ENCODE peak calls at places on chromosomes 6 and 20, in eight cellular contexts. One of them, this sample, is unnamed.

GRCh38 chr6:12767016-12767415 is 50.4 kb downstream of the PHACTR1 start:
- DNase-seq in AG04450: no peak
- DNase-seq in upper lobe of left lung: peak; percentile 26
- DNase-seq in H1: no peak
- DNase-seq in cardiac muscle cell: no peak
- DNase-seq in ascending aorta: no peak
- DNase-seq in heart left ventricle: no peak
- DNase-seq in psoas muscle: no peak
- DNase-seq in this sample: no peak

GRCh38 chr6:142746524-142746923 is 198.5 kb downstream of the HIVEP2 start:
- DNase-seq in AG04450: no peak
- DNase-seq in upper lobe of left lung: no peak
- DNase-seq in H1: peak; percentile 58
- DNase-seq in cardiac muscle cell: peak; percentile 50
- DNase-seq in ascending aorta: no peak
- DNase-seq in heart left ventricle: peak; percentile 25
- DNase-seq in psoas muscle: no peak
- DNase-seq in this sample: peak; percentile 23

GRCh38 chr20:19757973-19758887 is at the start of gene RIN2:
- DNase-seq in AG04450: peak; percentile 79
- DNase-seq in upper lobe of left lung: peak; percentile 96
- DNase-seq in H1: peak; percentile 90
- DNase-seq in cardiac muscle cell: peak; percentile 97
- DNase-seq in ascending aorta: peak; percentile 69
- DNase-seq in heart left ventricle: peak; percentile 96
- DNase-seq in psoas muscle: peak; percentile 88
- DNase-seq in this sample: peak; percentile 94

GRCh38 chr6:132728616-132729015 is 14.8 kb upstream of the VNN1 start:
- DNase-seq in AG04450: no peak
- DNase-seq in upper lobe of left lung: no peak
- DNase-seq in H1: no peak
- DNase-seq in cardiac muscle cell: no peak
- DNase-seq in ascending aorta: no peak
- DNase-seq in heart left ventricle: no peak
- DNase-seq in psoas muscle: no peak
- DNase-seq in this sample: no peak

GRCh38 chr20:61932711-61933480 is 132.8 kb downstream of the TAF4 start:
- DNase-seq in AG04450: no peak
- DNase-seq in upper lobe of left lung: no peak
- DNase-seq in H1: peak; percentile 45
- DNase-seq in cardiac muscle cell: no peak
- DNase-seq in ascending aorta: no peak
- DNase-seq in heart left ventricle: no peak
- DNase-seq in psoas muscle: no peak
- DNase-seq in this sample: no peak

GRCh38 chr6:429515-430121 is 38.1 kb downstream of the IRF4 start:
- DNase-seq in AG04450: no peak
- DNase-seq in upper lobe of left lung: no peak
- DNase-seq in H1: no peak
- DNase-seq in cardiac muscle cell: no peak
- DNase-seq in ascending aorta: no peak
- DNase-seq in heart left ventricle: no peak
- DNase-seq in psoas muscle: no peak
- DNase-seq in this sample: no peak

GRCh38 chr6:44150317-44150917 is 8.2 kb upstream of the CAPN11 start:
- DNase-seq in AG04450: no peak
- DNase-seq in upper lobe of left lung: no peak
- DNase-seq in H1: no peak
- DNase-seq in cardiac muscle cell: no peak
- DNase-seq in ascending aorta: no peak
- DNase-seq in heart left ventricle: no peak
- DNase-seq in psoas muscle: no peak
- DNase-seq in this sample: no peak

GRCh38 chr6:137767931-137768690 is 98.9 kb upstream of the TNFAIP3 start:
- DNase-seq in AG04450: no peak
- DNase-seq in upper lobe of left lung: no peak
- DNase-seq in H1: no peak
- DNase-seq in cardiac muscle cell: peak; percentile 31
- DNase-seq in ascending aorta: no peak
- DNase-seq in heart left ventricle: no peak
- DNase-seq in psoas muscle: no peak
- DNase-seq in this sample: no peak

GRCh38 chr6:83057705-83058321 is 7.8 kb downstream of the UBE3D start:
- DNase-seq in AG04450: no peak
- DNase-seq in upper lobe of left lung: peak; percentile 23
- DNase-seq in H1: peak; percentile 51
- DNase-seq in cardiac muscle cell: peak; percentile 66
- DNase-seq in ascending aorta: no peak
- DNase-seq in heart left ventricle: no peak
- DNase-seq in psoas muscle: no peak
- DNase-seq in this sample: peak; percentile 21

GRCh38 chr20:44643596-44644383 is 7.7 kb downstream of the ADA start:
- DNase-seq in AG04450: no peak
- DNase-seq in upper lobe of left lung: peak; percentile 72
- DNase-seq in H1: peak; percentile 67
- DNase-seq in cardiac muscle cell: peak; percentile 88
- DNase-seq in ascending aorta: peak; percentile 44
- DNase-seq in heart left ventricle: peak; percentile 82
- DNase-seq in psoas muscle: peak; percentile 76
- DNase-seq in this sample: peak; percentile 76

GRCh38 chr6:20253021-20253420 is 40.8 kb upstream of the MBOAT1 start:
- DNase-seq in AG04450: no peak
- DNase-seq in upper lobe of left lung: no peak
- DNase-seq in H1: no peak
- DNase-seq in cardiac muscle cell: no peak
- DNase-seq in ascending aorta: no peak
- DNase-seq in heart left ventricle: no peak
- DNase-seq in psoas muscle: no peak
- DNase-seq in this sample: no peak

GRCh38 chr6:17038316-17038715 is 63.5 kb upstream of the STMND1 start:
- DNase-seq in AG04450: peak; percentile 27
- DNase-seq in upper lobe of left lung: no peak
- DNase-seq in H1: no peak
- DNase-seq in cardiac muscle cell: peak; percentile 74
- DNase-seq in ascending aorta: no peak
- DNase-seq in heart left ventricle: no peak
- DNase-seq in psoas muscle: no peak
- DNase-seq in this sample: no peak

GRCh38 chr6:17035994-17036393 is 65.9 kb upstream of the STMND1 start:
- DNase-seq in AG04450: no peak
- DNase-seq in upper lobe of left lung: no peak
- DNase-seq in H1: no peak
- DNase-seq in cardiac muscle cell: no peak
- DNase-seq in ascending aorta: no peak
- DNase-seq in heart left ventricle: no peak
- DNase-seq in psoas muscle: no peak
- DNase-seq in this sample: no peak

GRCh38 chr6:17031961-17032360 is 69.9 kb upstream of the STMND1 start:
- DNase-seq in AG04450: no peak
- DNase-seq in upper lobe of left lung: no peak
- DNase-seq in H1: no peak
- DNase-seq in cardiac muscle cell: no peak
- DNase-seq in ascending aorta: no peak
- DNase-seq in heart left ventricle: peak; percentile 28
- DNase-seq in psoas muscle: no peak
- DNase-seq in this sample: peak; percentile 19

GRCh38 chr6:17035257-17035757 is 66.5 kb upstream of the STMND1 start:
- DNase-seq in AG04450: no peak
- DNase-seq in upper lobe of left lung: no peak
- DNase-seq in H1: no peak
- DNase-seq in cardiac muscle cell: no peak
- DNase-seq in ascending aorta: no peak
- DNase-seq in heart left ventricle: no peak
- DNase-seq in psoas muscle: no peak
- DNase-seq in this sample: no peak

GRCh38 chr6:17032595-17033591 is 69.0 kb upstream of the STMND1 start:
- DNase-seq in AG04450: peak; percentile 81
- DNase-seq in upper lobe of left lung: peak; percentile 79
- DNase-seq in H1: no peak
- DNase-seq in cardiac muscle cell: peak; percentile 96
- DNase-seq in ascending aorta: peak; percentile 38
- DNase-seq in heart left ventricle: peak; percentile 67
- DNase-seq in psoas muscle: peak; percentile 50
- DNase-seq in this sample: no peak
- H3K27ac ChIP-seq in AG04450: peak overlapping the region; percentile 96
- H3K27ac ChIP-seq in upper lobe of left lung: no peak overlapping the region
- H3K27ac ChIP-seq in H1: no peak overlapping the region
- H3K27ac ChIP-seq in cardiac muscle cell: no peak overlapping the region
- H3K27ac ChIP-seq in ascending aorta: peak overlapping the region; percentile 76
- H3K27ac ChIP-seq in heart left ventricle: peak overlapping the region; percentile 46
- H3K27ac ChIP-seq in psoas muscle: no peak overlapping the region
- H3K27ac ChIP-seq in this sample: peak overlapping the region; percentile 6

GRCh38 chr20:40771848-40772247 is 82.8 kb upstream of the MAFB start:
- DNase-seq in AG04450: no peak
- DNase-seq in upper lobe of left lung: no peak
- DNase-seq in H1: peak; percentile 16
- DNase-seq in cardiac muscle cell: no peak
- DNase-seq in ascending aorta: no peak
- DNase-seq in heart left ventricle: no peak
- DNase-seq in psoas muscle: no peak
- DNase-seq in this sample: no peak

GRCh38 chr20:40769677-40770285 is 80.7 kb upstream of the MAFB start:
- DNase-seq in AG04450: no peak
- DNase-seq in upper lobe of left lung: no peak
- DNase-seq in H1: peak; percentile 19
- DNase-seq in cardiac muscle cell: no peak
- DNase-seq in ascending aorta: no peak
- DNase-seq in heart left ventricle: no peak
- DNase-seq in psoas muscle: no peak
- DNase-seq in this sample: no peak

GRCh38 chr20:40773376-40773775 is 84.3 kb upstream of the MAFB start:
- DNase-seq in AG04450: no peak
- DNase-seq in upper lobe of left lung: no peak
- DNase-seq in H1: peak; percentile 19
- DNase-seq in cardiac muscle cell: no peak
- DNase-seq in ascending aorta: no peak
- DNase-seq in heart left ventricle: no peak
- DNase-seq in psoas muscle: no peak
- DNase-seq in this sample: no peak

GRCh38 chr20:40770564-40771307 is 81.7 kb upstream of the MAFB start:
- DNase-seq in AG04450: no peak
- DNase-seq in upper lobe of left lung: peak; percentile 52
- DNase-seq in H1: peak; percentile 43
- DNase-seq in cardiac muscle cell: no peak
- DNase-seq in ascending aorta: no peak
- DNase-seq in heart left ventricle: peak; percentile 54
- DNase-seq in psoas muscle: peak; percentile 18
- DNase-seq in this sample: peak; percentile 25

DNA sequence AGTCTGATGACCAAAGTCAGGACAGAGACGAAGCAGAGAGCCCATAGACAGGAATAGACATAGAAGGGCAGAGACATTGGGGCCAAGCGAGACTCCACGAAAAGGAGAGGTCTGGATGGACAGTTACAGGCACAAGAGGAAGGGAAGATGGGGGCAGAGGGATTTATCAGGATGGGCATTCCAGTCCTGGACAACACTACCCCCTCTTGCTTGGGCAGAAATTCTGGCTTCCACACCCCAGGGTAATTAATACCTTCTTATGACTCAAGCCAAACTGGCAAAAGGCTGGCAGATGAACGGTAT is 82.2 kb upstream of the MAFB start:
- DNase-seq in AG04450: no peak
- DNase-seq in upper lobe of left lung: no peak
- DNase-seq in H1: no peak
- DNase-seq in cardiac muscle cell: no peak
- DNase-seq in ascending aorta: no peak
- DNase-seq in heart left ventricle: no peak
- DNase-seq in psoas muscle: no peak
- DNase-seq in this sample: no peak
- H3K4me3 ChIP-seq in AG04450: no peak overlapping the region
- H3K4me3 ChIP-seq in upper lobe of left lung: no peak overlapping the region
- H3K4me3 ChIP-seq in H1: no peak overlapping the region
- H3K4me3 ChIP-seq in cardiac muscle cell: no peak overlapping the region
- H3K4me3 ChIP-seq in ascending aorta: no peak overlapping the region
- H3K4me3 ChIP-seq in heart left ventricle: no peak overlapping the region
- H3K4me3 ChIP-seq in psoas muscle: no peak overlapping the region
- H3K4me3 ChIP-seq in this sample: no peak overlapping the region

DNA sequence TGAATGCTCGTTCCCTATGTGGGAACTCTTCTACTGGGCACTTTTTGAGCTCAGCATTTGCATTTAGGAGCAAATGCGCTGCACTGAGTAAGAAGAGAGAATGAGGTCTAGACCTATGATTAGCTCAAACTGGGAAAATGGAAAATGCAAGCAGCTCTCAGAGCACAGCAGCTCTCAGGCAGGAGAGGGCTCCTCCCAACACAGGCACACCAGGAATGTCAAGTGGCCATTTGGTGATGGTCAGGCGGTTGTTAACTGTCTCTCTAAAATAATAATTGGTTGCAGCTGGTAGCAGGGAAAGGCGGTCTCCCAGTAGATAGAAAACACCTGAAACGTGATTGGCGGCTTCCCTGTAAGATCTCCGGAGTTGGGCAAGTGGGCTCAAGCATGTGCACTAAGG is 162.0 kb upstream of the ECI2 start:
- DNase-seq in AG04450: no peak
- DNase-seq in upper lobe of left lung: no peak
- DNase-seq in H1: no peak
- DNase-seq in cardiac muscle cell: no peak
- DNase-seq in ascending aorta: no peak
- DNase-seq in heart left ventricle: no peak
- DNase-seq in psoas muscle: no peak
- DNase-seq in this sample: no peak
- H3K27ac ChIP-seq in AG04450: no peak overlapping the region
- H3K27ac ChIP-seq in upper lobe of left lung: no peak overlapping the region
- H3K27ac ChIP-seq in H1: no peak overlapping the region
- H3K27ac ChIP-seq in cardiac muscle cell: no peak overlapping the region
- H3K27ac ChIP-seq in ascending aorta: no peak overlapping the region
- H3K27ac ChIP-seq in heart left ventricle: no peak overlapping the region
- H3K27ac ChIP-seq in psoas muscle: no peak overlapping the region
- H3K27ac ChIP-seq in this sample: no peak overlapping the region

GRCh38 chr20:63497138-63497945 is 1.5 kb downstream of the EEF1A2 start:
- DNase-seq in AG04450: no peak
- DNase-seq in upper lobe of left lung: no peak
- DNase-seq in H1: peak; percentile 53
- DNase-seq in cardiac muscle cell: no peak
- DNase-seq in ascending aorta: no peak
- DNase-seq in heart left ventricle: peak; percentile 78
- DNase-seq in psoas muscle: peak; percentile 55
- DNase-seq in this sample: no peak

GRCh38 chr20:63499333-63499969 is 568 bp upstream of the EEF1A2 start:
- DNase-seq in AG04450: no peak
- DNase-seq in upper lobe of left lung: no peak
- DNase-seq in H1: peak; percentile 63
- DNase-seq in cardiac muscle cell: no peak
- DNase-seq in ascending aorta: no peak
- DNase-seq in heart left ventricle: peak; percentile 34
- DNase-seq in psoas muscle: no peak
- DNase-seq in this sample: no peak

GRCh38 chr20:63497946-63498935 is 642 bp downstream of the EEF1A2 start:
- DNase-seq in AG04450: no peak
- DNase-seq in upper lobe of left lung: peak; percentile 37
- DNase-seq in H1: peak; percentile 72
- DNase-seq in cardiac muscle cell: no peak
- DNase-seq in ascending aorta: no peak
- DNase-seq in heart left ventricle: peak; percentile 76
- DNase-seq in psoas muscle: peak; percentile 82
- DNase-seq in this sample: peak; percentile 65

GRCh38 chr20:63500151-63500901 is 1.4 kb upstream of the EEF1A2 start:
- DNase-seq in AG04450: no peak
- DNase-seq in upper lobe of left lung: no peak
- DNase-seq in H1: peak; percentile 47
- DNase-seq in cardiac muscle cell: no peak
- DNase-seq in ascending aorta: no peak
- DNase-seq in heart left ventricle: peak; percentile 72
- DNase-seq in psoas muscle: no peak
- DNase-seq in this sample: no peak

GRCh38 chr20:63498950-63499332 is at the start of gene EEF1A2:
- DNase-seq in AG04450: no peak
- DNase-seq in upper lobe of left lung: no peak
- DNase-seq in H1: peak; percentile 50
- DNase-seq in cardiac muscle cell: no peak
- DNase-seq in ascending aorta: no peak
- DNase-seq in heart left ventricle: peak; percentile 81
- DNase-seq in psoas muscle: peak; percentile 76
- DNase-seq in this sample: peak; percentile 77
- H3K4me3 ChIP-seq in AG04450: peak within 1 kb of the TSS; percentile 25
- H3K4me3 ChIP-seq in upper lobe of left lung: peak within 1 kb of the TSS; percentile 49
- H3K4me3 ChIP-seq in H1: peak within 1 kb of the TSS; percentile 37
- H3K4me3 ChIP-seq in cardiac muscle cell: peak within 1 kb of the TSS; percentile 92
- H3K4me3 ChIP-seq in ascending aorta: peak within 1 kb of the TSS; percentile 55
- H3K4me3 ChIP-seq in heart left ventricle: peak within 1 kb of the TSS; percentile 77
- H3K4me3 ChIP-seq in psoas muscle: peak within 1 kb of the TSS; percentile 75
- H3K4me3 ChIP-seq in this sample: peak within 1 kb of the TSS; percentile 45